ENCODE peak calls at places on chromosomes 12 and 14, in five cellular contexts. E is frontal cortex, R is amniotic stem cell, P is MCF 10A, Y is SW480. K is an unnamed sample.

GRCh38 chr14:71703477-71703876 is 228.8 kb upstream of the RGS6 start:
- DNase-seq in P (no peak), E (peak; percentile 27), Y (no peak), R (no peak), K (no peak)

GRCh38 chr12:49369723-49370145 is 2.5 kb downstream of the SPATS2 start:
- DNase-seq in E (no peak), R (no peak), P (peak; percentile 59), Y (peak; percentile 52), K (peak; percentile 63)

GRCh38 chr12:124520258-124520657 is 47.2 kb downstream of the NCOR2 start:
- DNase-seq in R (no peak), P (peak; percentile 94), E (no peak), Y (no peak), K (peak; percentile 99)

GRCh38 chr12:132489602-132490239 is at the start of gene FBRSL1:
- DNase-seq in P (peak; percentile 81), Y (peak; percentile 77), R (peak; percentile 76), E (peak; percentile 100), K (peak; percentile 90)

GRCh38 chr12:95611676-95612309 is 60.5 kb upstream of the USP44 start:
- DNase-seq in E (no peak), R (no peak), Y (peak; percentile 50), P (no peak), K (no peak)

GRCh38 chr12:124927325-124928094 is 13.1 kb upstream of the UBC start:
- DNase-seq in R (no peak), P (peak; percentile 94), E (peak; percentile 79), Y (peak; percentile 90), K (peak; percentile 95)

GRCh38 chr12:13566286-13566685 is 369.8 kb downstream of the EMP1 start:
- DNase-seq in Y (no peak), P (peak; percentile 17), E (no peak), R (no peak), K (no peak)

GRCh38 chr14:34463598-34463961 is 1.5 kb upstream of the SPTSSA start:
- DNase-seq in R (no peak), E (no peak), Y (no peak), P (no peak), K (no peak)

GRCh38 chr12:725076-725475 is 27.3 kb upstream of the WNK1 start:
- DNase-seq in P (no peak), Y (no peak), R (no peak), E (no peak), K (peak; percentile 93)

GRCh38 chr12:11707535-11707934 is 58.1 kb downstream of the ETV6 start:
- DNase-seq in R (no peak), Y (no peak), E (no peak), P (peak; percentile 23), K (no peak)

GRCh38 chr12:2957816-2958431 is 1.3 kb upstream of the TEAD4 start:
- DNase-seq in R (no peak), P (no peak), E (no peak), Y (no peak), K (no peak)

GRCh38 chr12:105878964-105879363 is 259.8 kb downstream of the NUAK1 start:
- DNase-seq in R (no peak), Y (no peak), P (no peak), E (no peak), K (no peak)

GRCh38 chr14:82422186-82422585 is 888.5 kb upstream of the SEL1L start:
- DNase-seq in P (no peak), E (no peak), Y (no peak), R (no peak), K (no peak)

GRCh38 chr14:100786820-100787219 is 39.1 kb upstream of the MEG3 start:
- DNase-seq in R (no peak), Y (no peak), E (no peak), P (no peak), K (no peak)

GRCh38 chr12:55899035-55899434 is 28.7 kb downstream of the PYM1 start:
- DNase-seq in P (no peak), R (no peak), E (no peak), Y (peak; percentile 24), K (no peak)

GRCh38 chr14:74571901-74572828 is 39.9 kb downstream of the LTBP2 start:
- DNase-seq in Y (peak; percentile 98), E (no peak), P (peak; percentile 97), R (peak; percentile 94), K (peak; percentile 34)

GRCh38 chr12:15322164-15323054 is at the start of gene PTPRO:
- DNase-seq in E (peak; percentile 13), P (peak; percentile 49), R (no peak), Y (no peak), K (peak; percentile 4)

GRCh38 chr12:47828967-47829482 is 9.3 kb upstream of the HDAC7 start:
- DNase-seq in Y (peak; percentile 75), E (peak; percentile 62), R (no peak), P (peak; percentile 95), K (peak; percentile 92)

K was measured in T47D.